ENCODE peak calls at places on chromosomes 16 and 17, in seven cellular contexts. One of them, this sample, is unnamed.

GRCh38 chr16:27639588-27640276 is 89.8 kb downstream of the KATNIP start:
- DNase-seq in fibroblast of mammary gland: peak
- DNase-seq in prostate gland: peak
- DNase-seq in heart right ventricle: peak
- DNase-seq in MM.1S: peak
- DNase-seq in foreskin fibroblast: peak
- DNase-seq in Calu3: peak
- DNase-seq in this sample: peak

GRCh38 chr17:5446786-5447185 is 7.8 kb upstream of the C1QBP start:
- DNase-seq in MM.1S: no peak
- DNase-seq in foreskin fibroblast: no peak
- DNase-seq in heart right ventricle: no peak
- DNase-seq in Calu3: no peak
- DNase-seq in fibroblast of mammary gland: no peak
- DNase-seq in prostate gland: no peak
- DNase-seq in this sample: no peak

GRCh38 chr16:70467113-70467512 is 12.7 kb downstream of the FCSK start:
- DNase-seq in foreskin fibroblast: no peak
- DNase-seq in heart right ventricle: no peak
- DNase-seq in prostate gland: no peak
- DNase-seq in Calu3: no peak
- DNase-seq in fibroblast of mammary gland: no peak
- DNase-seq in MM.1S: no peak
- DNase-seq in this sample: peak

GRCh38 chr16:31869511-31870201 is 4.0 kb upstream of the ZNF267 start:
- DNase-seq in prostate gland: no peak
- DNase-seq in Calu3: no peak
- DNase-seq in heart right ventricle: peak
- DNase-seq in fibroblast of mammary gland: peak
- DNase-seq in MM.1S: peak
- DNase-seq in foreskin fibroblast: peak
- DNase-seq in this sample: peak

GRCh38 chr16:28053461-28053860 is 10.1 kb downstream of the GSG1L start:
- DNase-seq in Calu3: no peak
- DNase-seq in MM.1S: no peak
- DNase-seq in prostate gland: no peak
- DNase-seq in fibroblast of mammary gland: no peak
- DNase-seq in heart right ventricle: no peak
- DNase-seq in foreskin fibroblast: no peak
- DNase-seq in this sample: peak

GRCh38 chr17:17348872-17349723 is 45.9 kb downstream of the NT5M start:
- DNase-seq in Calu3: no peak
- DNase-seq in heart right ventricle: no peak
- DNase-seq in prostate gland: no peak
- DNase-seq in foreskin fibroblast: peak
- DNase-seq in MM.1S: no peak
- DNase-seq in fibroblast of mammary gland: no peak
- DNase-seq in this sample: peak

GRCh38 chr16:715448-716249 is 731 bp downstream of the METRN start:
- DNase-seq in foreskin fibroblast: peak
- DNase-seq in heart right ventricle: no peak
- DNase-seq in fibroblast of mammary gland: peak
- DNase-seq in MM.1S: no peak
- DNase-seq in Calu3: peak
- DNase-seq in prostate gland: no peak
- DNase-seq in this sample: peak

GRCh38 chr17:66275651-66276050 is 26.8 kb upstream of the PRKCA start:
- DNase-seq in foreskin fibroblast: peak
- DNase-seq in heart right ventricle: no peak
- DNase-seq in fibroblast of mammary gland: peak
- DNase-seq in Calu3: peak
- DNase-seq in prostate gland: peak
- DNase-seq in MM.1S: no peak
- DNase-seq in this sample: peak

GRCh38 chr16:57734308-57734924 is 1.2 kb upstream of the KATNB1 start:
- DNase-seq in fibroblast of mammary gland: no peak
- DNase-seq in Calu3: no peak
- DNase-seq in MM.1S: no peak
- DNase-seq in heart right ventricle: no peak
- DNase-seq in prostate gland: no peak
- DNase-seq in foreskin fibroblast: no peak
- DNase-seq in this sample: no peak

GRCh38 chr17:29384901-29385300 is 5.3 kb upstream of the TAOK1 start:
- DNase-seq in heart right ventricle: no peak
- DNase-seq in fibroblast of mammary gland: no peak
- DNase-seq in MM.1S: no peak
- DNase-seq in Calu3: peak
- DNase-seq in prostate gland: no peak
- DNase-seq in foreskin fibroblast: no peak
- DNase-seq in this sample: no peak

GRCh38 chr16:303760-304505 is 21.0 kb downstream of the PDIA2 start:
- DNase-seq in heart right ventricle: no peak
- DNase-seq in prostate gland: no peak
- DNase-seq in Calu3: no peak
- DNase-seq in MM.1S: no peak
- DNase-seq in foreskin fibroblast: peak
- DNase-seq in fibroblast of mammary gland: peak
- DNase-seq in this sample: peak

GRCh38 chr17:18921912-18922451 is 30.0 kb upstream of the SLC5A10 start:
- DNase-seq in heart right ventricle: no peak
- DNase-seq in MM.1S: peak
- DNase-seq in foreskin fibroblast: no peak
- DNase-seq in Calu3: peak
- DNase-seq in fibroblast of mammary gland: peak
- DNase-seq in prostate gland: no peak
- DNase-seq in this sample: peak

DNA sequence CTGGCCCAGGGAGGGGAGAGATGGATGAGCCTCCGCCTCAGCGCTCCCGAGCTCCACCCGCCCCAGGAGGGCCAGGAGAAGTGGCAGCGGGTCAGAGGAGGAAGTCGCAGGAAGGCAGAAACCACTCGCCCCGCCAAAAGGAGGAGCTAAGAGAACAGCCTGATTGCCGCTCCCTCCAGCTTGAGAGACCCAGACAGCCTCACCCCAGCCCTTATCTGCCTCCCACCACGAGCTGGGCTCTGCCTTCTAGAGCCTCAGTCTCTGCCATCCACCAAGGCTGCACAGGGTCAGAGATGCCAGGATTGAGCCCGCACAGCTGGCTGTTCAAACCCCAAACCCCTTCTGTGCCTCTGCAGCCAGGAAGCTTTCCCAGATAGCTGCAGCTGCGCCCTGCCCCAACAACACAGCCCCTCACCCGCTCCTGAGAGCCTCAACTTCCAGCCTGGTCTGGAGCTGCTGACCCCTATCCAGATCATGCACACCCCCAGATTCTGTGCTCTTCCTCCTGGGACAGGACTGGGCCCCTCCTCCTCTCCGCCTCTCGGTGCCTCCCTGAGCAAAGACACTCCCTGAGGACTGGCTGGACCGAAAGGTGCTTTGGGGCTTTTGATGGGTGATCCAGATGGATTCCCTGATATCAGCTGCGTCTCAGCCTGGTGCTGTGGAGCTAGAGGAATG is 1.0 kb upstream of the ATP2A3 start:
- DNase-seq in prostate gland: peak
- DNase-seq in MM.1S: peak
- DNase-seq in foreskin fibroblast: peak
- DNase-seq in Calu3: peak
- DNase-seq in heart right ventricle: peak
- DNase-seq in fibroblast of mammary gland: peak
- DNase-seq in this sample: peak
- TF ChIP-seq CTCF in prostate gland: no peak
- TF ChIP-seq CTCF in MM.1S: no peak
- TF ChIP-seq CTCF in foreskin fibroblast: no peak
- TF ChIP-seq CTCF in Calu3: no peak
- TF ChIP-seq CTCF in heart right ventricle: no peak
- TF ChIP-seq CTCF in fibroblast of mammary gland: no peak
- TF ChIP-seq CTCF in this sample: no peak

DNA sequence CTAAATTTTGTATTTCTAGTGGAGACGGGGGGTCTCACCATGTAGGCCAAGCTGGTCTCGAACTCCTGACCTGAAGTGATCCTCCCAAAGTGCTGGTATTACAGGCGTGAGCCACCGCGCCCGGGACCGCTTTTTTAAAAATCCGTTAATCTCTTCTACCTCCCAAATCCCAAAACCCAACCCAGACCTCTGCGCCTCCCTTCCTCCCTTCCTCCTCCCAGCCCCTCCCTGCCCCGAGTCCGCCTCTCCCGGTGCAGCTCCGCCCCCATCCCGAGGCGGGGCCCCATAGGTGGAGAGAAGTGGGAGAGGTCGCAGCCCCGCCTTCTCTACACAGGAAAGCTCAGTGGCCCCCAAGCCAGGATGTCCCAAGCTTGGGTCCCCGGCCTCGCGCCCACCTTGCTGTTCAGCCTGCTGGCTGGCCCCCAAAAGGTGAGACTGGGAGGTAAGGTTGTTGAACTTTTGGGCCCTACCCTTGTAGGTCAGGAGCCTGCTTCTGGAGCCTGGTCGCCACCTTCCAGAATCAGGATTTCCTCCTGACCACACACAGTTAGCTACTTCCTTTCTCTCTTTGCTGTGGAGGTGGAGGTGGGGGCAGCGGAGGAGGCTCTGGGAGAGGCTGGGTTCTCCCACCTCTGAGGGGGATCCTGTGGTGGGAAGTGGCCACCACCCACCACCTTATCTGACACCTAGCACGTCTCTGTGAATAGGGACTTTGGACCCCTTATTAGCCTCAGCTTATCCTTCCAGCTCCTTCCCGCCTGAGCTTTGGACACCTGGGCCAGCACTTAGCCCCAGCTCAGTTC is at the start of gene TMEM92:
- DNase-seq in heart right ventricle: no peak
- DNase-seq in MM.1S: no peak
- DNase-seq in prostate gland: no peak
- DNase-seq in Calu3: peak
- DNase-seq in fibroblast of mammary gland: peak
- DNase-seq in foreskin fibroblast: no peak
- DNase-seq in this sample: peak
- TF ChIP-seq CTCF in heart right ventricle: no peak
- TF ChIP-seq CTCF in MM.1S: no peak
- TF ChIP-seq CTCF in prostate gland: no peak
- TF ChIP-seq CTCF in Calu3: no peak
- TF ChIP-seq CTCF in fibroblast of mammary gland: no peak
- TF ChIP-seq CTCF in foreskin fibroblast: no peak
- TF ChIP-seq CTCF in this sample: no peak

GRCh38 chr16:76882105-76882504 is 308.9 kb upstream of the MON1B start:
- DNase-seq in heart right ventricle: no peak
- DNase-seq in Calu3: no peak
- DNase-seq in MM.1S: no peak
- DNase-seq in fibroblast of mammary gland: peak
- DNase-seq in prostate gland: no peak
- DNase-seq in foreskin fibroblast: no peak
- DNase-seq in this sample: no peak
- TF ChIP-seq CTCF in heart right ventricle: no peak
- TF ChIP-seq CTCF in Calu3: no peak
- TF ChIP-seq CTCF in MM.1S: no peak
- TF ChIP-seq CTCF in fibroblast of mammary gland: peak
- TF ChIP-seq CTCF in prostate gland: no peak
- TF ChIP-seq CTCF in foreskin fibroblast: no peak
- TF ChIP-seq CTCF in this sample: no peak

DNA sequence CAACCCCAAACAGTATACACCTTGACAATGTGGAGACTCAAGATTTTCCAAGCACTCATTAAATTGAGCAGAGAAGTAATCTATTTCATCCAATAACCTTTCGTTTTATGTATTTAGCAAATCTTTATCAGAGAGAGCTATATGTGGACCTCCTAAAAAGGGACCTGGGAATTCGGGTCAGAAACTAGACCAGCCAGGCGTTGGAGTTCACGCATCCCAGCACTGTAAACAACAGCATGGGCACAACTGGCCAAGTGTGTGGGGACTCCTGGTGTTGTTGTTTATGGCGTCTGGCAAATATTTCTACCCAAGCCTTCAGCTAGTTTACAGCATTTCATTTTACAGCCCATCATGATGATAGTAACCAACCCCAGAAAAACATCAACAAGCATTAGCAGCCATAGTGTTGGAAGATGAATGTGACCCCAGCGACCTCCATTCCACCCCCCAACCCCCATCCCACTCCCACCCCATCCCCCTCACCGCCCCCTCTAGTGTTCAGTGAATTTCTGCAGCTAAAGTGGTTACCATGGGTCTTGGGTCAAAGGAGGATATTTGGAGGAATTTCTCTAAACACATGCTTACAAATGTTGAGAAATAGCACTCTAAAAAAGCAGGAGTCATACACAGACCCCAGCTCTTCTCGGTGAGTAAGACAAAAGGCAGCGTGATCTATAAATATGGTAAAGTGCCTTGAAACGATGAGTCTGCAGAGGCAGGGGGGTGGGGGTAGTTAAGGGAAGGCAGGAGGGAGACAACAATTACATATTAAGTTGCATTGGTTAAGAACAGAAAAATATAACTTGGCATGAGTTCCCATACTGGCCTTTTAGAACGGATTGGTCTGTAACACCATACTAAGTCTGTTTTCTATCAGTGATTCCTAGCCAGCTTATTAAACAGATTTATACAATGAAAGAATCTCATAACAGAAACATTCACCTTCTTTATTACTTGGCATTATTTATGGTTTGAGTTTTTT is 91.4 kb upstream of the TBX2 start:
- DNase-seq in foreskin fibroblast: peak
- DNase-seq in Calu3: no peak
- DNase-seq in prostate gland: no peak
- DNase-seq in fibroblast of mammary gland: peak
- DNase-seq in MM.1S: no peak
- DNase-seq in heart right ventricle: no peak
- DNase-seq in this sample: peak
- TF ChIP-seq CTCF in foreskin fibroblast: peak
- TF ChIP-seq CTCF in Calu3: no peak
- TF ChIP-seq CTCF in prostate gland: no peak
- TF ChIP-seq CTCF in fibroblast of mammary gland: peak
- TF ChIP-seq CTCF in MM.1S: no peak
- TF ChIP-seq CTCF in heart right ventricle: no peak
- TF ChIP-seq CTCF in this sample: no peak

This sample was measured in osteoblast.